ENCODE peak calls at places on chromosomes 16 and 17, in eight cellular contexts. J, P, L, W, Y, K, A and X are unnamed samples.
A peak's percentile ranks its signal among the peaks of the same experiment; 100 is the strongest.

GRCh38 chr17:76271669-76272540 is 6.8 kb downstream of the UBALD2 start:
- DNase-seq in K (no peak), Y (no peak), J (peak; percentile 77), A (no peak), P (no peak), L (no peak), W (no peak), X (no peak)

GRCh38 chr17:189444-189843 is 8.0 kb upstream of the DOC2B start:
- DNase-seq in A (no peak), W (no peak), J (no peak), P (no peak), K (no peak), L (no peak), Y (no peak), X (no peak)

GRCh38 chr16:24367186-24367585 is 111.1 kb downstream of the CACNG3 start:
- DNase-seq in L (no peak), K (no peak), J (no peak), P (no peak), Y (no peak), A (no peak), W (no peak), X (no peak)

GRCh38 chr17:61415374-61416210 is 15.9 kb downstream of the TBX2 start:
- DNase-seq in L (peak; percentile 39), P (peak; percentile 40), K (no peak), J (no peak), W (no peak), A (no peak), Y (no peak), X (no peak)

GRCh38 chr17:73201215-73202069 is 8.6 kb downstream of the COG1 start:
- DNase-seq in L (no peak), W (no peak), K (no peak), A (no peak), Y (no peak), P (no peak), J (no peak), X (no peak)

GRCh38 chr17:47119746-47120520 is 69.2 kb downstream of the CDC27 start:
- DNase-seq in P (peak; percentile 7), W (no peak), K (no peak), J (no peak), L (no peak), A (no peak), Y (peak; percentile 85), X (no peak)

GRCh38 chr16:890217-890616 is 80.6 kb downstream of the LMF1 start:
- DNase-seq in Y (no peak), P (no peak), K (no peak), A (no peak), W (no peak), J (no peak), L (peak; percentile 72), X (no peak)

GRCh38 chr16:53068423-53068833 is 13.6 kb downstream of the CHD9 start:
- DNase-seq in L (no peak), J (peak; percentile 62), P (no peak), W (no peak), K (no peak), A (no peak), Y (no peak), X (no peak)

GRCh38 chr16:57482845-57483545 is 3.3 kb downstream of the DOK4 start:
- DNase-seq in L (no peak), K (no peak), Y (no peak), J (no peak), P (no peak), W (no peak), A (no peak), X (no peak)

GRCh38 chr17:77461277-77462057 is 320.7 kb downstream of the SEC14L1 start:
- DNase-seq in Y (no peak), A (no peak), J (no peak), L (peak; percentile 27), K (no peak), P (no peak), W (no peak), X (no peak)

GRCh38 chr16:23597003-23597756 is 1.1 kb upstream of the NDUFAB1 start:
- DNase-seq in W (no peak), J (no peak), P (no peak), L (no peak), A (peak; percentile 23), Y (no peak), K (peak; percentile 16), X (no peak)

GRCh38 chr16:77344306-77344705 is 90.5 kb downstream of the ADAMTS18 start:
- DNase-seq in J (no peak), W (no peak), L (no peak), Y (peak; percentile 58), K (no peak), A (no peak), P (peak; percentile 6), X (no peak)

GRCh38 chr17:63954402-63955063 is 18.2 kb downstream of the SCN4A start:
- DNase-seq in J (peak; percentile 66), K (no peak), P (no peak), L (no peak), W (no peak), A (no peak), Y (no peak), X (no peak)

GRCh38 chr16:55489119-55489955 is 10.3 kb downstream of the MMP2 start:
- DNase-seq in J (no peak), K (no peak), P (no peak), A (no peak), L (no peak), Y (no peak), W (no peak), X (no peak)

GRCh38 chr16:51982715-51983680 is 563.9 kb downstream of the TOX3 start:
- DNase-seq in J (no peak), Y (peak; percentile 38), K (peak; percentile 85), A (peak; percentile 25), W (no peak), P (peak; percentile 85), L (no peak), X (no peak)

GRCh38 chr17:1641065-1641403 is 4.5 kb downstream of the SCARF1 start:
- DNase-seq in P (no peak), A (no peak), J (no peak), K (no peak), L (peak; percentile 42), W (no peak), Y (no peak), X (no peak)

GRCh38 chr17:7445011-7445927 is at the start of gene CHRNB1:
- DNase-seq in K (peak; percentile 93), W (no peak), J (peak; percentile 62), Y (no peak), A (peak; percentile 71), P (peak; percentile 20), L (peak; percentile 96), X (peak; percentile 76)

GRCh38 chr17:82745524-82745923 is 6.3 kb upstream of the TBCD start:
- DNase-seq in J (no peak), P (no peak), Y (no peak), A (no peak), L (no peak), K (no peak), W (no peak), X (no peak)

GRCh38 chr17:82743344-82744219 is 8.2 kb downstream of the FN3K start:
- DNase-seq in L (peak; percentile 41), A (no peak), Y (no peak), P (no peak), K (no peak), J (no peak), W (no peak), X (no peak)

GRCh38 chr17:82737981-82738877 is 2.8 kb downstream of the FN3K start:
- DNase-seq in L (peak; percentile 79), J (no peak), A (no peak), K (no peak), W (no peak), P (no peak), Y (no peak), X (peak; percentile 96)

GRCh38 chr17:82736511-82737185 is 1.2 kb downstream of the FN3K start:
- DNase-seq in J (no peak), A (no peak), L (peak; percentile 71), W (no peak), P (no peak), K (no peak), Y (no peak), X (no peak)

GRCh38 chr17:82740906-82741759 is 5.7 kb downstream of the FN3K start:
- DNase-seq in A (no peak), K (no peak), W (no peak), P (peak; percentile 31), J (no peak), Y (no peak), L (peak; percentile 13), X (no peak)
- TF ChIP-seq CTCF in A (no peak), K (no peak), W (no peak), P (no peak), J (no peak), Y (no peak), L (no peak), X (no peak)

GRCh38 chr16:50756466-50756865 is 14.6 kb downstream of the CYLD start:
- DNase-seq in W (no peak), Y (no peak), A (no peak), P (no peak), J (no peak), K (no peak), L (no peak), X (no peak)
- H3K4me3 ChIP-seq in W (no peak overlapping the region), Y (no peak overlapping the region), A (no peak overlapping the region), P (no peak overlapping the region), J (no peak overlapping the region), K (no peak overlapping the region), L (no peak overlapping the region), X (no peak overlapping the region)

GRCh38 chr17:39700148-39700987 is 504 bp downstream of the ERBB2 start:
- DNase-seq in Y (no peak), A (peak; percentile 66), J (no peak), W (no peak), P (peak; percentile 25), K (peak; percentile 71), L (peak; percentile 84), X (no peak)

GRCh38 chr17:39702901-39703893 is 3.3 kb downstream of the ERBB2 start:
- DNase-seq in Y (no peak), W (no peak), K (peak; percentile 72), L (peak; percentile 58), P (no peak), J (no peak), A (peak; percentile 59), X (no peak)

GRCh38 chr17:39699818-39700147 is at the start of gene ERBB2:
- DNase-seq in P (peak; percentile 73), W (peak; percentile 55), K (peak; percentile 87), J (no peak), Y (peak; percentile 75), A (peak; percentile 93), L (no peak), X (no peak)

GRCh38 chr17:39701784-39702422 is 2.0 kb downstream of the ERBB2 start:
- DNase-seq in W (no peak), L (peak; percentile 2), A (no peak), P (no peak), K (no peak), Y (no peak), J (no peak), X (no peak)

GRCh38 chr17:39701012-39701783 is 1.3 kb downstream of the ERBB2 start:
- DNase-seq in A (peak; percentile 36), Y (no peak), K (no peak), P (no peak), L (peak; percentile 27), W (no peak), J (no peak), X (no peak)
- H3K27ac ChIP-seq in A (peak overlapping the region; percentile 97), Y (no peak overlapping the region), K (peak overlapping the region; percentile 93), P (no peak overlapping the region), L (no peak overlapping the region), W (peak overlapping the region; percentile 95), J (no peak overlapping the region), X (no peak overlapping the region)

DNA sequence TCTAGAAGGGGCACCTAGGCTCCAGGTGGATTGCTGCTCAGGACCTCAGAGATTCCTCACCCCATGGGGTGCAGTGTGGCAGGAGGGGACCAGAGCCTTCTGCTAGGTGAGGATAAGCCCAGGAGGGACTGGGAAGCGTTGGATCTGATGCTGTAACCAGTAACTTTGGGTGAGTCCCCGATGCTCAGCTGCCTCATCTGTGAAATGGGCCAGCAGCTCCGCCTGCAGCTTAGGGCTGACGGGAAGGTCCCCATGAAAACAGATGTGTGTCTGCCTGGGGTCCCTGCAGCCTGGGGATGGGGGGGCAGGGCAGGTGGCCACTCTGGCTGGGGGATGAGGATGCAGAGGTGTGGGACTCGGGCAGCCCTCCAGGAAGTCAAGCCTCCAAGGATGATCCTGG is 2.7 kb upstream of the CASKIN1 start:
- DNase-seq in K (no peak), A (no peak), J (no peak), Y (no peak), W (no peak), P (no peak), L (no peak), X (no peak)
- TF ChIP-seq CTCF in K (no peak), A (no peak), J (no peak), Y (no peak), W (no peak), P (no peak), L (no peak), X (no peak)